ENCODE peak calls at places on chromosomes 16 and 17, in five cellular contexts. K, Z, H, M and S are unnamed samples.

GRCh38 chr16:23635958-23636357 is 5.2 kb downstream of the PALB2 start:
- DNase-seq in Z (no peak), M (no peak), H (no peak), K (no peak), S (no peak)

GRCh38 chr17:40319651-40320550 is 10.9 kb downstream of the RARA start:
- DNase-seq in K (no peak), Z (peak), M (no peak), H (no peak), S (no peak)

GRCh38 chr16:66168777-66169176 is 197.7 kb upstream of the CDH5 start:
- DNase-seq in K (no peak), H (no peak), M (no peak), Z (no peak), S (no peak)

GRCh38 chr16:10065014-10065413 is 117.2 kb downstream of the GRIN2A start:
- DNase-seq in M (no peak), K (no peak), H (no peak), Z (no peak), S (no peak)

GRCh38 chr16:17499223-17499902 is 28.6 kb upstream of the XYLT1 start:
- DNase-seq in M (no peak), H (no peak), K (no peak), Z (no peak), S (no peak)

GRCh38 chr16:74049027-74049426 is 247.6 kb upstream of the PSMD7 start:
- DNase-seq in H (no peak), M (no peak), K (no peak), Z (no peak), S (no peak)

GRCh38 chr16:22659933-22660332 is 149.2 kb downstream of the NPIPB5 start:
- DNase-seq in H (no peak), K (no peak), M (no peak), Z (no peak), S (no peak)

GRCh38 chr16:4918790-4919210 is 18.1 kb downstream of the PPL start:
- DNase-seq in M (no peak), K (no peak), Z (no peak), H (no peak), S (no peak)

GRCh38 chr16:52383640-52384292 is 163.2 kb downstream of the TOX3 start:
- DNase-seq in Z (no peak), H (no peak), K (no peak), M (peak), S (no peak)

GRCh38 chr17:62637809-62638208 is 10.3 kb downstream of the MRC2 start:
- DNase-seq in M (no peak), K (no peak), H (no peak), Z (no peak), S (no peak)

GRCh38 chr17:68378202-68379149 is 78.8 kb downstream of the WIPI1 start:
- DNase-seq in Z (no peak), H (no peak), M (peak), K (peak), S (peak)

GRCh38 chr17:5758651-5759050 is 174.3 kb upstream of the NLRP1 start:
- DNase-seq in Z (no peak), M (peak), H (no peak), K (peak), S (peak)

GRCh38 chr16:30429418-30429677 is 482 bp downstream of the DCTPP1 start:
- DNase-seq in M (no peak), K (no peak), H (no peak), Z (no peak), S (no peak)

GRCh38 chr16:77117687-77118086 is 73.3 kb upstream of the MON1B start:
- DNase-seq in Z (no peak), K (no peak), H (no peak), M (no peak), S (no peak)

GRCh38 chr17:66715745-66716156 is 119.2 kb upstream of the CACNG5 start:
- DNase-seq in K (peak), Z (no peak), M (peak), H (no peak), S (peak)

GRCh38 chr17:79835470-79835899 is 3.8 kb downstream of the CBX4 start:
- DNase-seq in H (no peak), M (no peak), K (no peak), Z (no peak), S (no peak)

GRCh38 chr17:34070712-34071111 is 184.4 kb upstream of the CCL2 start:
- DNase-seq in Z (no peak), H (no peak), K (no peak), M (no peak), S (no peak)

GRCh38 chr16:72415379-72415778 is 243.4 kb upstream of the PMFBP1 start:
- DNase-seq in K (no peak), Z (no peak), H (no peak), M (no peak), S (no peak)

GRCh38 chr17:67679225-67679624 is 38.5 kb upstream of the NOL11 start:
- DNase-seq in K (no peak), Z (no peak), H (no peak), M (no peak), S (no peak)

GRCh38 chr16:69691980-69692911 is 34.1 kb downstream of the NQO1 start:
- DNase-seq in M (no peak), K (peak), H (no peak), Z (no peak), S (no peak)

GRCh38 chr17:74288785-74289184 is 14.8 kb downstream of the DNAI2 start:
- DNase-seq in M (peak), K (no peak), H (peak), Z (no peak), S (no peak)

GRCh38 chr17:81944858-81945257 is 2.2 kb downstream of the MYADML2 start:
- DNase-seq in Z (no peak), K (no peak), H (no peak), M (no peak), S (no peak)

GRCh38 chr17:38702166-38702899 is 2.7 kb upstream of the MLLT6 start:
- DNase-seq in K (peak), H (peak), Z (peak), M (peak), S (peak)